ENCODE peak calls at places on chromosomes 1 and 21, in four cellular contexts. One of them, this sample, is unnamed.

GRCh38 chr1:147598631-147599361 is 57.5 kb downstream of the BCL9 start:
- DNase-seq in prostate gland: no peak
- DNase-seq in stomach: peak
- DNase-seq in sigmoid colon: peak
- DNase-seq in this sample: peak

GRCh38 chr21:29130234-29130993 is at the start of gene MAP3K7CL:
- DNase-seq in stomach: no peak
- DNase-seq in prostate gland: no peak
- DNase-seq in sigmoid colon: peak
- DNase-seq in this sample: no peak

GRCh38 chr1:103788377-103788776 is 38.7 kb downstream of the AMY1C start:
- DNase-seq in prostate gland: no peak
- DNase-seq in stomach: no peak
- DNase-seq in sigmoid colon: no peak
- DNase-seq in this sample: no peak

GRCh38 chr1:172203902-172204301 is 216.6 kb upstream of the C1orf105 start:
- DNase-seq in stomach: no peak
- DNase-seq in prostate gland: no peak
- DNase-seq in sigmoid colon: no peak
- DNase-seq in this sample: no peak

GRCh38 chr1:233112184-233113008 is 162.0 kb downstream of the NTPCR start:
- DNase-seq in prostate gland: no peak
- DNase-seq in stomach: no peak
- DNase-seq in sigmoid colon: no peak
- DNase-seq in this sample: no peak

GRCh38 chr1:204624631-204625216 is 60.8 kb downstream of the LRRN2 start:
- DNase-seq in prostate gland: no peak
- DNase-seq in stomach: no peak
- DNase-seq in sigmoid colon: no peak
- DNase-seq in this sample: no peak

GRCh38 chr1:20711285-20712209 is 6.3 kb downstream of the KIF17 start:
- DNase-seq in prostate gland: no peak
- DNase-seq in sigmoid colon: no peak
- DNase-seq in stomach: no peak
- DNase-seq in this sample: no peak

GRCh38 chr1:208237241-208237640 is 6.9 kb downstream of the PLXNA2 start:
- DNase-seq in prostate gland: no peak
- DNase-seq in sigmoid colon: no peak
- DNase-seq in stomach: no peak
- DNase-seq in this sample: no peak

GRCh38 chr1:1173793-1174415 is at the start of gene TTLL10:
- DNase-seq in sigmoid colon: no peak
- DNase-seq in stomach: no peak
- DNase-seq in prostate gland: no peak
- DNase-seq in this sample: peak

GRCh38 chr1:180974236-180974635 is 48.4 kb downstream of the STX6 start:
- DNase-seq in sigmoid colon: no peak
- DNase-seq in stomach: no peak
- DNase-seq in prostate gland: no peak
- DNase-seq in this sample: no peak

GRCh38 chr1:28295936-28296335 is 32.9 kb upstream of the MED18 start:
- DNase-seq in prostate gland: no peak
- DNase-seq in stomach: no peak
- DNase-seq in sigmoid colon: no peak
- DNase-seq in this sample: no peak

GRCh38 chr1:64877151-64877550 is 89.2 kb downstream of the JAK1 start:
- DNase-seq in prostate gland: no peak
- DNase-seq in stomach: no peak
- DNase-seq in sigmoid colon: no peak
- DNase-seq in this sample: no peak

GRCh38 chr1:112395261-112395831 is 668 bp upstream of the CTTNBP2NL start:
- DNase-seq in prostate gland: no peak
- DNase-seq in sigmoid colon: no peak
- DNase-seq in stomach: no peak
- DNase-seq in this sample: no peak

GRCh38 chr21:44728716-44729115 is 17.3 kb upstream of the TSPEAR start:
- DNase-seq in sigmoid colon: no peak
- DNase-seq in prostate gland: no peak
- DNase-seq in stomach: no peak
- DNase-seq in this sample: no peak

GRCh38 chr1:24191860-24192259 is 4.8 kb upstream of the IFNLR1 start:
- DNase-seq in sigmoid colon: no peak
- DNase-seq in stomach: no peak
- DNase-seq in prostate gland: no peak
- DNase-seq in this sample: no peak

GRCh38 chr1:222250376-222250775 is 297.5 kb downstream of the HHIPL2 start:
- DNase-seq in sigmoid colon: no peak
- DNase-seq in prostate gland: no peak
- DNase-seq in stomach: no peak
- DNase-seq in this sample: no peak

GRCh38 chr1:36669297-36669696 is 186.6 kb upstream of the CSF3R start:
- DNase-seq in prostate gland: no peak
- DNase-seq in sigmoid colon: no peak
- DNase-seq in stomach: no peak
- DNase-seq in this sample: no peak

GRCh38 chr1:84855168-84855567 is 37.8 kb downstream of the LPAR3 start:
- DNase-seq in prostate gland: no peak
- DNase-seq in sigmoid colon: no peak
- DNase-seq in stomach: no peak
- DNase-seq in this sample: no peak

GRCh38 chr1:12594966-12595838 is 22.8 kb downstream of the DHRS3 start:
- DNase-seq in sigmoid colon: peak
- DNase-seq in stomach: peak
- DNase-seq in prostate gland: peak
- DNase-seq in this sample: peak

GRCh38 chr1:72670902-72671301 is 388.6 kb upstream of the NEGR1 start:
- DNase-seq in stomach: no peak
- DNase-seq in prostate gland: no peak
- DNase-seq in sigmoid colon: no peak
- DNase-seq in this sample: no peak

GRCh38 chr1:203424861-203425667 is 50.5 kb upstream of the PRELP start:
- DNase-seq in prostate gland: no peak
- DNase-seq in stomach: no peak
- DNase-seq in sigmoid colon: no peak
- DNase-seq in this sample: no peak

GRCh38 chr21:42598159-42598735 is 55.2 kb upstream of the PDE9A start:
- DNase-seq in stomach: no peak
- DNase-seq in prostate gland: no peak
- DNase-seq in sigmoid colon: no peak
- DNase-seq in this sample: no peak

GRCh38 chr1:27727126-27727525 is 1.4 kb downstream of the FAM76A start:
- DNase-seq in stomach: no peak
- DNase-seq in sigmoid colon: no peak
- DNase-seq in prostate gland: no peak
- DNase-seq in this sample: no peak

GRCh38 chr1:62107923-62108322 is 86.7 kb upstream of the L1TD1 start:
- DNase-seq in sigmoid colon: no peak
- DNase-seq in prostate gland: no peak
- DNase-seq in stomach: no peak
- DNase-seq in this sample: no peak

GRCh38 chr21:36887983-36888382 is 78.5 kb downstream of the HLCS start:
- DNase-seq in prostate gland: no peak
- DNase-seq in stomach: no peak
- DNase-seq in sigmoid colon: no peak
- DNase-seq in this sample: no peak

GRCh38 chr1:232204269-232204668 is 425.7 kb downstream of the SIPA1L2 start:
- DNase-seq in stomach: no peak
- DNase-seq in sigmoid colon: no peak
- DNase-seq in prostate gland: no peak
- DNase-seq in this sample: no peak

GRCh38 chr1:115277276-115277675 is 60.8 kb downstream of the NGF start:
- DNase-seq in stomach: no peak
- DNase-seq in sigmoid colon: no peak
- DNase-seq in prostate gland: no peak
- DNase-seq in this sample: no peak

GRCh38 chr1:84836145-84836544 is 56.9 kb downstream of the LPAR3 start:
- DNase-seq in stomach: no peak
- DNase-seq in prostate gland: no peak
- DNase-seq in sigmoid colon: no peak
- DNase-seq in this sample: no peak

GRCh38 chr21:45540601-45540970 is 1.7 kb downstream of the SLC19A1 start:
- DNase-seq in sigmoid colon: peak
- DNase-seq in prostate gland: no peak
- DNase-seq in stomach: peak
- DNase-seq in this sample: peak

GRCh38 chr1:112957133-112957812 is 1.3 kb upstream of the SLC16A1 start:
- DNase-seq in prostate gland: no peak
- DNase-seq in sigmoid colon: peak
- DNase-seq in stomach: no peak
- DNase-seq in this sample: no peak

GRCh38 chr1:162081316-162081715 is 11.8 kb downstream of the NOS1AP start:
- DNase-seq in prostate gland: no peak
- DNase-seq in stomach: no peak
- DNase-seq in sigmoid colon: no peak
- DNase-seq in this sample: no peak

GRCh38 chr1:41086921-41087320 is 65.4 kb upstream of the SLFNL1 start:
- DNase-seq in sigmoid colon: no peak
- DNase-seq in stomach: no peak
- DNase-seq in prostate gland: no peak
- DNase-seq in this sample: no peak

GRCh38 chr1:228378453-228379164 is 28.0 kb downstream of the TRIM11 start:
- DNase-seq in prostate gland: no peak
- DNase-seq in stomach: peak
- DNase-seq in sigmoid colon: peak
- DNase-seq in this sample: peak

GRCh38 chr21:45549670-45550463 is 7.6 kb upstream of the SLC19A1 start:
- DNase-seq in sigmoid colon: peak
- DNase-seq in prostate gland: no peak
- DNase-seq in stomach: no peak
- DNase-seq in this sample: peak

GRCh38 chr1:156284112-156284511 is at the start of gene TMEM79:
- DNase-seq in prostate gland: peak
- DNase-seq in stomach: no peak
- DNase-seq in sigmoid colon: no peak
- DNase-seq in this sample: peak

GRCh38 chr1:194644528-194644927 is 1458.1 kb upstream of the B3GALT2 start:
- DNase-seq in stomach: no peak
- DNase-seq in sigmoid colon: no peak
- DNase-seq in prostate gland: no peak
- DNase-seq in this sample: no peak

DNA sequence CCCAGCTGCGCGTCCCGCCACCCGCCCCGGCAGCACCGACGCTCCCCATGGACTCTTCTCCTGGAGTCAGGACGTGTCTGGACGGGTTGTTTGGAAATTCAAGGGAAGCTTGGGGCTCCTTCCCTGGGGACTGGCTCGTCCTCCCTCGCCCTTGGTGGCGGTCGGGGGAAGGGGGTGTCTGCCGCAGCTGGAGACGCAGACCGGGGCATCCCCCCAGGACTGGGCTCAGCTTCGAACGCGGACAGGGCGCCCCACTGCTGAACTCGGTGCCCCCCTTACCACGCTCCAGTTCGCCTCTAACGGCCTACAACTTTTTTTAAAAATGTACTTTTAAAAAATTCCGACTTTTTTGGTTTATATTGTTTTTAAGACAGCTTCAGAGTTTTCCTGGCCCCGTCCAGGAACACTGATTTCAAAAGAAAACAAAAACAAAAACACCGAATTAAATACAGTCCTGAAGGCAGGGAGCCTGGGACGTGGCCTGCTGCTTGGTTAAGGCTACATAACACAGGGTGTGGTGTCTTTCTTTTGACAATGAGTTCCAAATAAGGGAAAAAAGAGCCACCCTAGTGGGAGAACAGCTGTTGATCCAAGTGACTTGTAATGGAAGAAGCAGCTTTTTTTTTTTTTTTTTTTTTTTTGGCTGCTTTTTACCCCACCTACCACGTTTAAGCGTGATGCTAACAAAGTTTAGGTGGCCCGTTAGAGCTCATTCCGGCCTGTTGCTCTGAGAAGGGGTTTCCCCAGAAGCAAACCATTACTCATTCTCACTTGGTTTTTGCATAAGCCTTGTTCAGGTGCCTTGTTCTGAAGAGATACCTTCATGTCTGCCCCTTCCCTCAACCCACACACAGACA is 862 bp upstream of the DIPK1A start:
- DNase-seq in stomach: peak
- DNase-seq in prostate gland: no peak
- DNase-seq in sigmoid colon: peak
- DNase-seq in this sample: no peak
- TF ChIP-seq POLR2AphosphoS5 in stomach: no peak
- TF ChIP-seq POLR2AphosphoS5 in prostate gland: peak
- TF ChIP-seq POLR2AphosphoS5 in sigmoid colon: peak
- TF ChIP-seq POLR2AphosphoS5 in this sample: no peak

GRCh38 chr21:38380391-38381137 is 117.7 kb downstream of the ERG start:
- DNase-seq in stomach: no peak
- DNase-seq in prostate gland: no peak
- DNase-seq in sigmoid colon: no peak
- DNase-seq in this sample: no peak
- TF ChIP-seq CTCF in stomach: no peak
- TF ChIP-seq CTCF in prostate gland: no peak
- TF ChIP-seq CTCF in sigmoid colon: no peak
- TF ChIP-seq CTCF in this sample: no peak

GRCh38 chr21:33915368-33916199 is at the start of gene ATP5PO:
- DNase-seq in sigmoid colon: peak
- DNase-seq in prostate gland: peak
- DNase-seq in stomach: peak
- DNase-seq in this sample: peak
- TF ChIP-seq POLR2A in sigmoid colon: peak
- TF ChIP-seq POLR2A in prostate gland: peak
- TF ChIP-seq POLR2A in stomach: peak
- TF ChIP-seq POLR2A in this sample: peak

GRCh38 chr1:198948895-198949659 is 310.2 kb downstream of the PTPRC start:
- DNase-seq in sigmoid colon: peak
- DNase-seq in stomach: no peak
- DNase-seq in prostate gland: no peak
- DNase-seq in this sample: no peak

GRCh38 chr1:198947456-198947855 is 308.6 kb downstream of the PTPRC start:
- DNase-seq in stomach: no peak
- DNase-seq in sigmoid colon: no peak
- DNase-seq in prostate gland: no peak
- DNase-seq in this sample: no peak

GRCh38 chr1:198939286-198939685 is 300.4 kb downstream of the PTPRC start:
- DNase-seq in sigmoid colon: no peak
- DNase-seq in prostate gland: no peak
- DNase-seq in stomach: no peak
- DNase-seq in this sample: no peak

GRCh38 chr1:198939946-198940345 is 301.1 kb downstream of the PTPRC start:
- DNase-seq in stomach: no peak
- DNase-seq in prostate gland: no peak
- DNase-seq in sigmoid colon: no peak
- DNase-seq in this sample: no peak

DNA sequence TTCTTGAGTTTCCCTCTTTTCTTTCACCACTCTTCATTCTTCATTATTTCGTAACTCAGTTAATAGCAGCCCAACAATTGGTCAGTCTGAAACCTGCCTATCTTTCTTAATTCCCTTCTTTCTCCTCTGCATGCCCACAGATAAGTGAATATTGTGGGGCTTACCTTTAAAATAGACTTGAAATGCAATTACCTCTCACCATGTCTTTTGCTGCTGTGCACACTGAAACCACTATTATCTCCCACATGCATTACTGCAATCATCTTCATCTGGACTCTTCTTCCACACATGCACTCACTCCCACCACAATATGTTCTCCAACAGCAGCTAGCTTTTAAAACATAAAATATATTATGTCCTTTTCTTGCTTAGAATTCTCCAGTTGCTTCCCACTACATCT is 304.6 kb downstream of the PTPRC start:
- DNase-seq in sigmoid colon: no peak
- DNase-seq in stomach: no peak
- DNase-seq in prostate gland: no peak
- DNase-seq in this sample: no peak
- TF ChIP-seq POLR2AphosphoS5 in sigmoid colon: no peak
- TF ChIP-seq POLR2AphosphoS5 in stomach: no peak
- TF ChIP-seq POLR2AphosphoS5 in prostate gland: no peak
- TF ChIP-seq POLR2AphosphoS5 in this sample: no peak

GRCh38 chr21:28106370-28106890 is 886.2 kb downstream of the LTN1 start:
- DNase-seq in sigmoid colon: no peak
- DNase-seq in prostate gland: no peak
- DNase-seq in stomach: no peak
- DNase-seq in this sample: no peak
- TF ChIP-seq CTCF in sigmoid colon: no peak
- TF ChIP-seq CTCF in prostate gland: no peak
- TF ChIP-seq CTCF in stomach: no peak
- TF ChIP-seq CTCF in this sample: no peak

This sample was measured in spleen.